ENCODE peak calls at places on chromosomes 7 and 10, in seven cellular contexts. E is memory B cell, R is T-helper 17 cell, P is osteocyte, G is fibroblast of lung, J is ovary, X is K562. C is an unnamed sample.

GRCh38 chr10:71131096-71131495 is 81.3 kb upstream of the UNC5B start:
- DNase-seq in E (no peak), R (no peak), P (no peak), G (no peak), J (no peak), X (no peak), C (no peak)

GRCh38 chr10:24701447-24701846 is 22.2 kb downstream of the ARHGAP21 start:
- DNase-seq in E (no peak), R (no peak), P (no peak), G (no peak), J (no peak), X (peak), C (no peak)

GRCh38 chr7:91264924-91265681 is 870 bp downstream of the FZD1 start:
- DNase-seq in E (peak), R (no peak), P (no peak), G (peak), J (peak), X (no peak), C (peak)

GRCh38 chr7:90857595-90857994 is 261.5 kb downstream of the CDK14 start:
- DNase-seq in E (no peak), R (no peak), P (no peak), G (peak), J (no peak), X (no peak), C (no peak)

GRCh38 chr7:142063551-142064442 is 47.7 kb upstream of the MGAM2 start:
- DNase-seq in E (no peak), R (no peak), P (no peak), G (no peak), J (no peak), X (no peak), C (no peak)

GRCh38 chr7:34320926-34321609 is 336.9 kb upstream of the NPSR1 start:
- DNase-seq in E (no peak), R (peak), P (peak), G (peak), J (peak), X (peak), C (peak)

GRCh38 chr7:149422914-149423285 is 38.0 kb downstream of the ZNF777 start:
- DNase-seq in E (peak), R (peak), P (no peak), G (no peak), J (no peak), X (no peak), C (peak)

GRCh38 chr10:60353519-60354258 is 36.0 kb downstream of the ANK3 start:
- DNase-seq in E (no peak), R (no peak), P (no peak), G (peak), J (peak), X (peak), C (peak)

GRCh38 chr7:134850048-134850447 is 70.6 kb downstream of the CALD1 start:
- DNase-seq in E (no peak), R (no peak), P (no peak), G (no peak), J (no peak), X (no peak), C (no peak)

GRCh38 chr7:100021297-100021696 is 5.9 kb downstream of the ZKSCAN1 start:
- DNase-seq in E (no peak), R (no peak), P (no peak), G (no peak), J (no peak), X (no peak), C (no peak)

GRCh38 chr7:150567168-150567567 is at the start of gene GIMAP4:
- DNase-seq in E (no peak), R (no peak), P (no peak), G (no peak), J (no peak), X (no peak), C (no peak)

GRCh38 chr10:5486852-5487235 is 12.5 kb downstream of the CALML5 start:
- DNase-seq in E (no peak), R (no peak), P (no peak), G (no peak), J (no peak), X (peak), C (no peak)

GRCh38 chr10:98642281-98642680 is 195.5 kb upstream of the HPS1 start:
- DNase-seq in E (no peak), R (no peak), P (no peak), G (no peak), J (no peak), X (no peak), C (no peak)

GRCh38 chr7:124155400-124156022 is 122.6 kb upstream of the TMEM229A start:
- DNase-seq in E (no peak), R (no peak), P (no peak), G (peak), J (no peak), X (peak), C (no peak)

GRCh38 chr7:144391823-144392255 is 11.7 kb downstream of the NOBOX start:
- DNase-seq in E (no peak), R (peak), P (peak), G (peak), J (no peak), X (peak), C (no peak)

GRCh38 chr10:90787906-90788491 is 69.8 kb downstream of the HTR7 start:
- DNase-seq in E (no peak), R (no peak), P (no peak), G (peak), J (no peak), X (peak), C (no peak)